ENCODE peak calls at places on chromosome 3, in eight cellular contexts. X, J, B, M, W, P, N and O are unnamed samples.

GRCh38 chr3:62496509-62496908 is 123.2 kb upstream of the FEZF2 start:
- DNase-seq in M (no peak), X (no peak), P (no peak), N (no peak), W (no peak), J (no peak), B (no peak), O (no peak)

GRCh38 chr3:75001330-75001729 is 386.9 kb upstream of the CNTN3 start:
- DNase-seq in P (no peak), B (no peak), J (peak), W (no peak), N (peak), M (no peak), X (peak), O (no peak)

GRCh38 chr3:194739498-194740284 is 54.0 kb downstream of the FAM43A start:
- DNase-seq in X (peak), W (no peak), B (no peak), P (no peak), J (no peak), M (no peak), N (peak), O (no peak)

GRCh38 chr3:197680955-197681521 is 55.7 kb downstream of the RUBCN start:
- DNase-seq in W (no peak), J (no peak), X (no peak), M (no peak), N (no peak), P (no peak), B (no peak), O (no peak)

GRCh38 chr3:66827726-66828125 is 170.4 kb upstream of the KBTBD8 start:
- DNase-seq in W (no peak), B (no peak), P (no peak), M (no peak), X (no peak), N (no peak), J (no peak), O (no peak)

GRCh38 chr3:117688583-117688982 is 979.0 kb downstream of the TUSC7 start:
- DNase-seq in W (no peak), B (no peak), X (no peak), J (no peak), M (peak), N (no peak), P (no peak), O (no peak)

GRCh38 chr3:115615001-115615447 is 8.3 kb upstream of the GAP43 start:
- DNase-seq in B (peak), P (no peak), X (peak), M (no peak), W (no peak), J (peak), N (peak), O (no peak)

GRCh38 chr3:71998995-71999673 is 214.2 kb upstream of the PROK2 start:
- DNase-seq in N (peak), M (no peak), B (no peak), X (peak), J (peak), P (no peak), W (peak), O (no peak)

GRCh38 chr3:131328739-131329138 is 52.8 kb upstream of the NUDT16 start:
- DNase-seq in B (no peak), X (no peak), N (no peak), J (no peak), M (no peak), P (no peak), W (no peak), O (no peak)

GRCh38 chr3:10952525-10952924 is 40.0 kb upstream of the SLC6A1 start:
- DNase-seq in P (no peak), X (no peak), W (no peak), M (no peak), N (no peak), B (no peak), J (no peak), O (no peak)

GRCh38 chr3:10948326-10948725 is 44.2 kb upstream of the SLC6A1 start:
- DNase-seq in B (no peak), N (no peak), J (no peak), W (no peak), X (no peak), P (no peak), M (no peak), O (no peak)

GRCh38 chr3:10949197-10949596 is 43.4 kb upstream of the SLC6A1 start:
- DNase-seq in N (no peak), B (no peak), W (no peak), X (no peak), M (no peak), J (no peak), P (no peak), O (no peak)

GRCh38 chr3:10951295-10951926 is 41.1 kb upstream of the SLC6A1 start:
- DNase-seq in B (no peak), J (no peak), W (no peak), P (no peak), M (no peak), X (no peak), N (no peak), O (no peak)

DNA sequence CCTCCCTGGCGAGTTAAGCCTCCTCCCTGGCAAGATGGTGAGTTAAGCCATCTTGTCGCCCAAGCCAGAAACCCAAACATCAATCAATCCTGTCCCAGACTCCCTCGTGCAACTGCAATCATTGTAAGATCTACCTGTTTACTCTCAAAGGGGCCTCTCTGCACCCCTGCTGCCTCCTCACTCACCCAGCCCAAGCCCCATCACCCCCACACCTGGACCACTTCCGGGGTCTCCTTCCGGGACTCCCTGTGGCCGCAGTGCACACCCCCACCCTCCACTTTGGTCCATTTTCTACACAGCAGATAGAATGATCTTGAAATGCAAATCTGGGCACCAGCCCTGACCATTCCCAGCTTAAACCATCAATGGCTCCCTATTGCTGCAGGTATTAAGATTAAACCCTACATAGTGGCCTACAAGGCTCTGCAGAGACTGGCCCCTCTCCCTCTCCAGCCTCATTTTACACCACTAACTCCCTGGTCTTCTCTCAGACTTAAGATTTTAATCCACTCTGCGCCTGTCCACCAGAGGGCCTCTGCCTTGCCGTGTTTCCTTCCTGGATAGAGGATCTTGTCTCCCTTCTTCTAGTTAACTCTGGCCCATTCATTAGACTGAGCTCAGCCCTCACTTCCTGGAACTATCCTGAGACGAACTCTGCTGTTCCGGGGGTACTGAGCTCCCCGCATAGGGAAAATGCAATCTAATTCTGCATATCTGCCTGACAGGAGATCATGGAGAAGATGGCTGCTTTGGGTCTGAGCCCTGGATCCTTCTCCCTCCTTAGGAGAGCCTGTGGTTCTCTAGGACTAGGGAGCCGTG is 41.9 kb upstream of the SLC6A1 start:
- DNase-seq in J (peak), X (peak), P (no peak), M (peak), N (peak), W (no peak), B (no peak), O (no peak)
- TF ChIP-seq CTCF in J (peak), X (peak), P (peak), M (no peak), N (peak), W (peak), B (peak), O (peak)

GRCh38 chr3:30521156-30521555 is 85.2 kb upstream of the TGFBR2 start:
- DNase-seq in X (no peak), W (no peak), B (no peak), P (no peak), J (no peak), M (no peak), N (no peak), O (no peak)
- TF ChIP-seq CTCF in X (no peak), W (no peak), B (no peak), P (no peak), J (no peak), M (no peak), N (no peak), O (no peak)

GRCh38 chr3:47008851-47009224 is 29.4 kb downstream of the NBEAL2 start:
- DNase-seq in J (no peak), N (no peak), P (no peak), M (no peak), X (no peak), W (no peak), B (no peak), O (no peak)

GRCh38 chr3:47008258-47008671 is 28.8 kb downstream of the NBEAL2 start:
- DNase-seq in N (no peak), B (no peak), P (peak), J (no peak), M (no peak), W (no peak), X (no peak), O (no peak)

GRCh38 chr3:47010910-47011309 is 31.4 kb downstream of the NBEAL2 start:
- DNase-seq in J (no peak), P (peak), W (no peak), X (no peak), N (no peak), B (no peak), M (no peak), O (no peak)

GRCh38 chr3:47010050-47010712 is 30.7 kb downstream of the NBEAL2 start:
- DNase-seq in N (no peak), M (no peak), X (peak), P (no peak), W (no peak), B (no peak), J (no peak), O (peak)

DNA sequence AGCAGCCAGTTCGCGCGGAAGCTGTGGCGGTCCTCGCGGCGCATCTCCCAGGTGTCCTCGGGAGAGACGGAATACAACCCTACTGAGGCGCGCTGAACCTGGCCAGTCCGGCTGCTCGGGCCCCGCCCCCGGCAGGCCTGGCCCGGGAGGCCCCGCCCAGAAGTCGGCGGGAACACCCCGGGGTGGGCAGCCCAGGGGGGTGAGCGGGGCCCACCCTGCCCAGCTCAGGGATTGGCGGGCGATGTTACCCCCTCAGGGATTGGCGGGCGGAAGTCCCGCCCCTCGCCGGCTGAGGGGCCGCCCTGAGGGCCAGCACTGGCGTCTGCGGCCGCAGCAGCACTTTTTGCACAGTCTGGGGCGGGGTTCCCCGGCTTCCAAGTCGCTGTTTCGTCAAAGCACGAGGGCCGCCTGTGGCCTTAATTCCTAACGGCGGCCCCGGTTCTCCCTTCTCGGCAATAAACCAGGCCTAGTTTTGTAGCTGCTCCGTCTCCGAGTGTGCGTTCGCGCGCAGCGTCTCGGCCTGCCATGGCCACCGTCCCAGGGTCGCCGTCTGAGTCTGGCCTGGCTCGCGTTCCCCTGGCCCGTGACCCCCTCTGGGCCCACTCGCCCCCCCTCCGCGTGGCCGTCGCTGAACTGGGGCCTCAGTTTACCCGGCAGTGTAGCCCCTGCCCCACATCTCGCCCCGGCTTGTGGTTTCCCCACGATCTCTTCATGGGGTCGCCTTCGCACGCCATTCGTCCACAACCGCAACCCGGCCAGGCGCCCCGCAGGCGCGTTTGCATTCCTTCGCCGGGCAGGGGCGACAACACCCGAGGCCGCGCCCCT is 30.0 kb downstream of the NBEAL2 start:
- DNase-seq in N (no peak), W (peak), X (peak), P (peak), M (peak), B (peak), J (peak), O (peak)
- TF ChIP-seq CTCF in N (no peak), W (no peak), X (no peak), P (peak), M (no peak), B (no peak), J (no peak), O (peak)

GRCh38 chr3:135513106-135514063 is 452.1 kb upstream of the PPP2R3A start:
- DNase-seq in N (peak), J (peak), X (peak), W (no peak), P (no peak), M (no peak), B (peak), O (no peak)

GRCh38 chr3:135514064-135514455 is 451.5 kb upstream of the PPP2R3A start:
- DNase-seq in P (no peak), M (no peak), N (no peak), B (no peak), X (no peak), W (no peak), J (no peak), O (no peak)

DNA sequence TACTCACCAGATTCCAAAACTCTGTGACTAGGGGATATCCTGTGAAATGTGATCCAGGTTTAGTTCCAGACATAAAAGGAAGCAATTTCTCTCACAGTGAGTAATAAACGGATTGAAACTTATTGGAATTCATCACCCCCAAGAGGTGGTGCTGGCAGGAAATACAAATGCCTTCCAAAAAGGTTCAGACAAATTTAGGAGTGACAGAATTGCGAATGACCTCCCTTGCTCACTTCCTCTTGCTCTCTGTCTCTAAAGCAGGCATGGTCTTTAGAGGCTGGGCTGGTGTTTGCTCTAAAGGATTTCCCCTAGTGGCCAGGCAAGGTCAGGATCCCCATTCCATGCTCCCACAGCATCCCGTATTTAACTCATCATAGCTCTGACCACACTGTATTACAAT is 449.4 kb upstream of the PPP2R3A start:
- DNase-seq in M (peak), X (peak), P (no peak), W (no peak), B (no peak), J (no peak), N (peak), O (no peak)
- TF ChIP-seq CTCF in M (no peak), X (peak), P (no peak), W (peak), B (peak), J (peak), N (no peak), O (peak)

DNA sequence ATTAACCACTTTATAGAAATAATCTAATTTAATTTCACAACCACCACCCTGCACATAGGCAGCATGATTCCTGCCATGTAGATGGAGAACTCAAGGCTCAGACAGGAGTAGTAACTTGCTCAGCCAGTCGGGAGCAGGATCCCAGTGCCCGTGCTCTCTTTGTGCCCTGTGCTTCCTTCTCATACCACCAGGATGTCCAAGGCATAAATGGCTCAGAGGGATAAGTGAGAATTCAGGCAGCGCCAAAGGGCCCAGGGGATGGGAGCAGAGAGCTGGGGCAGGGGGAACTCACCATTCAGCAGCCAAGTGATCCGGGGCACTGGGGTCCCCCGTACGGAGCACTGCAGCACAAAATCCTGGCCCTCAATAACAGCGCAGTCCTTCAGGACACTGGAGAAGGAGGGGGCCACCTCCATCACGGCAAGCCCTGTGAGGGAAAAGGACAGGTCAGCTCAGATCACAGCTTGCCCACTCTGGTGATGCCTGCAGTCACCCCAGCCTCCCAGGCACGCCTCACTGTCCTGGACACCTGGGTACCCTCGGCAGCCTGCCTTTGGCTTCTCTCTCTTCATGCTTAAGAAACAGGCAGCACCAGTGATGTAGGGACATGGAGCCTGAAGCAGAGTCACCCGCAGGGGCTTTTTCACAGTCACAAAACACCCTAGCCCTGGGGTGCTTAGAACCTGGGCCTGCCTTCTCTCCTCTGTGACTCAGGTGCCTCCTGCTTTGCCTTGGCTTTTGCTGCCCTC is 141.0 kb upstream of the HACD2 start:
- DNase-seq in M (no peak), W (no peak), X (no peak), P (no peak), B (no peak), J (no peak), N (no peak), O (no peak)
- TF ChIP-seq CTCF in M (no peak), W (peak), X (peak), P (peak), B (no peak), J (no peak), N (peak), O (peak)

GRCh38 chr3:85576091-85576690 is 617.4 kb downstream of the CADM2 start:
- DNase-seq in B (no peak), P (no peak), X (peak), N (peak), M (peak), J (peak), W (peak), O (no peak)
- TF ChIP-seq CTCF in B (peak), P (peak), X (peak), N (peak), M (peak), J (peak), W (peak), O (peak)